ENCODE peak calls at places on chromosome 1, in eight cellular contexts. O, P, S, R, B, Q, G and Z are unnamed samples.

GRCh38 chr1:165073402-165074007 is 283.0 kb downstream of the LMX1A start:
- DNase-seq in O (no peak), P (no peak), S (peak; percentile 52), R (no peak), B (no peak), Q (no peak), G (no peak), Z (peak; percentile 82)

GRCh38 chr1:201791051-201791774 is 37.7 kb upstream of the IPO9 start:
- DNase-seq in O (no peak), P (no peak), S (no peak), R (no peak), B (no peak), Q (no peak), G (no peak), Z (no peak)

GRCh38 chr1:231215676-231216385 is 25.2 kb upstream of the GNPAT start:
- DNase-seq in O (no peak), P (no peak), S (no peak), R (no peak), B (no peak), Q (no peak), G (no peak), Z (no peak)

GRCh38 chr1:202164271-202165037 is 4.1 kb upstream of the PTPN7 start:
- DNase-seq in O (no peak), P (no peak), S (no peak), R (peak; percentile 81), B (peak; percentile 49), Q (peak; percentile 50), G (no peak), Z (peak; percentile 62)

GRCh38 chr1:42420911-42421585 is 34.8 kb downstream of the ZMYND12 start:
- DNase-seq in O (no peak), P (no peak), S (no peak), R (no peak), B (no peak), Q (no peak), G (no peak), Z (no peak)

GRCh38 chr1:192418886-192419285 is 102.1 kb downstream of the RGS21 start:
- DNase-seq in O (no peak), P (no peak), S (no peak), R (no peak), B (no peak), Q (no peak), G (no peak), Z (no peak)

GRCh38 chr1:16393255-16394177 is 26.5 kb downstream of the SZRD1 start:
- DNase-seq in O (no peak), P (no peak), S (no peak), R (no peak), B (no peak), Q (no peak), G (no peak), Z (no peak)

GRCh38 chr1:25715888-25716287 is 84.1 kb upstream of the SELENON start:
- DNase-seq in O (no peak), P (no peak), S (no peak), R (no peak), B (no peak), Q (no peak), G (no peak), Z (peak; percentile 31)

GRCh38 chr1:67307251-67308060 is at the start of gene IL12RB2:
- DNase-seq in O (no peak), P (peak; percentile 17), S (peak; percentile 43), R (peak; percentile 1), B (peak; percentile 27), Q (peak; percentile 30), G (peak; percentile 79), Z (no peak)

GRCh38 chr1:114585221-114585620 is 3.8 kb upstream of the BCAS2 start:
- DNase-seq in O (no peak), P (no peak), S (no peak), R (no peak), B (no peak), Q (no peak), G (no peak), Z (no peak)

GRCh38 chr1:51734899-51735745 is 118.2 kb downstream of the OSBPL9 start:
- DNase-seq in O (no peak), P (no peak), S (no peak), R (no peak), B (no peak), Q (no peak), G (no peak), Z (peak; percentile 21)

GRCh38 chr1:119547306-119547705 is 40.3 kb downstream of the HSD3B1 start:
- DNase-seq in O (no peak), P (no peak), S (no peak), R (no peak), B (no peak), Q (no peak), G (no peak), Z (no peak)

GRCh38 chr1:43460988-43461693 is 7.4 kb upstream of the HYI start:
- DNase-seq in O (no peak), P (no peak), S (no peak), R (no peak), B (no peak), Q (no peak), G (no peak), Z (peak; percentile 35)

GRCh38 chr1:215835951-215836350 is 268.8 kb downstream of the KCTD3 start:
- DNase-seq in O (no peak), P (no peak), S (no peak), R (no peak), B (no peak), Q (no peak), G (no peak), Z (no peak)

GRCh38 chr1:183194527-183195145 is 8.6 kb downstream of the LAMC2 start:
- DNase-seq in O (no peak), P (no peak), S (no peak), R (no peak), B (no peak), Q (no peak), G (no peak), Z (no peak)

GRCh38 chr1:212630159-212630900 is 21.8 kb downstream of the ATF3 start:
- DNase-seq in O (peak; percentile 42), P (peak; percentile 42), S (peak; percentile 84), R (peak; percentile 74), B (peak; percentile 44), Q (peak; percentile 50), G (peak; percentile 96), Z (peak; percentile 93)

GRCh38 chr1:15848143-15848928 is 829 bp downstream of the SPEN start:
- DNase-seq in O (no peak), P (peak; percentile 13), S (peak; percentile 50), R (peak; percentile 36), B (peak; percentile 32), Q (peak; percentile 31), G (peak; percentile 74), Z (peak; percentile 56)

GRCh38 chr1:227788279-227789041 is 27.0 kb upstream of the PRSS38 start:
- DNase-seq in O (no peak), P (peak; percentile 68), S (peak; percentile 96), R (peak; percentile 62), B (no peak), Q (no peak), G (peak; percentile 97), Z (peak; percentile 50)

GRCh38 chr1:234437423-234438171 is 41.4 kb downstream of the TARBP1 start:
- DNase-seq in O (no peak), P (no peak), S (no peak), R (no peak), B (no peak), Q (no peak), G (no peak), Z (no peak)

GRCh38 chr1:199041173-199041914 is 402.5 kb downstream of the PTPRC start:
- DNase-seq in O (no peak), P (no peak), S (no peak), R (no peak), B (no peak), Q (no peak), G (no peak), Z (peak; percentile 98)

GRCh38 chr1:6397844-6398243 is 4.3 kb upstream of the ACOT7 start:
- DNase-seq in O (no peak), P (no peak), S (no peak), R (no peak), B (no peak), Q (no peak), G (no peak), Z (no peak)